ENCODE peak calls at places on chromosomes 11 and 22, in eight cellular contexts. One of them, this sample, is unnamed.
A peak's percentile ranks its signal among the peaks of the same experiment; 100 is the strongest.

GRCh38 chr22:50585238-50585637 is 2.6 kb upstream of the CHKB start:
- DNase-seq in progenitor cell of endocrine pancreas: no peak
- DNase-seq in activated CD4-positive, alpha-beta T cell treated with anti-CD3 and anti-CD28 coated beads, Interleukin-2, amount 50 U/mL, for 48 hours: no peak
- DNase-seq in GM10248: no peak
- DNase-seq in AML-193: no peak
- DNase-seq in M059J: no peak
- DNase-seq in activated naive CD4-positive, alpha-beta T cell treated with anti-CD3 and anti-CD28 coated beads for 36 hours: no peak
- DNase-seq in mucosa of descending colon: no peak
- DNase-seq in this sample: no peak

GRCh38 chr22:47173535-47174021 is 411.1 kb downstream of the TBC1D22A start:
- DNase-seq in progenitor cell of endocrine pancreas: no peak
- DNase-seq in activated CD4-positive, alpha-beta T cell treated with anti-CD3 and anti-CD28 coated beads, Interleukin-2, amount 50 U/mL, for 48 hours: no peak
- DNase-seq in GM10248: no peak
- DNase-seq in AML-193: no peak
- DNase-seq in M059J: no peak
- DNase-seq in activated naive CD4-positive, alpha-beta T cell treated with anti-CD3 and anti-CD28 coated beads for 36 hours: no peak
- DNase-seq in mucosa of descending colon: peak; percentile 4
- DNase-seq in this sample: no peak

GRCh38 chr22:37503850-37504249 is 15.4 kb downstream of the CARD10 start:
- DNase-seq in progenitor cell of endocrine pancreas: no peak
- DNase-seq in activated CD4-positive, alpha-beta T cell treated with anti-CD3 and anti-CD28 coated beads, Interleukin-2, amount 50 U/mL, for 48 hours: no peak
- DNase-seq in GM10248: no peak
- DNase-seq in AML-193: no peak
- DNase-seq in M059J: peak; percentile 50
- DNase-seq in activated naive CD4-positive, alpha-beta T cell treated with anti-CD3 and anti-CD28 coated beads for 36 hours: no peak
- DNase-seq in mucosa of descending colon: peak; percentile 72
- DNase-seq in this sample: no peak

GRCh38 chr11:77071671-77072605 is 5.2 kb downstream of the CAPN5 start:
- DNase-seq in progenitor cell of endocrine pancreas: no peak
- DNase-seq in activated CD4-positive, alpha-beta T cell treated with anti-CD3 and anti-CD28 coated beads, Interleukin-2, amount 50 U/mL, for 48 hours: no peak
- DNase-seq in GM10248: no peak
- DNase-seq in AML-193: peak; percentile 74
- DNase-seq in M059J: peak; percentile 54
- DNase-seq in activated naive CD4-positive, alpha-beta T cell treated with anti-CD3 and anti-CD28 coated beads for 36 hours: no peak
- DNase-seq in mucosa of descending colon: peak; percentile 46
- DNase-seq in this sample: no peak

GRCh38 chr22:37244922-37245722 is 1.1 kb upstream of the RAC2 start:
- DNase-seq in progenitor cell of endocrine pancreas: no peak
- DNase-seq in activated CD4-positive, alpha-beta T cell treated with anti-CD3 and anti-CD28 coated beads, Interleukin-2, amount 50 U/mL, for 48 hours: no peak
- DNase-seq in GM10248: peak; percentile 56
- DNase-seq in AML-193: peak; percentile 55
- DNase-seq in M059J: no peak
- DNase-seq in activated naive CD4-positive, alpha-beta T cell treated with anti-CD3 and anti-CD28 coated beads for 36 hours: peak; percentile 20
- DNase-seq in mucosa of descending colon: peak; percentile 25
- DNase-seq in this sample: no peak

GRCh38 chr11:44066732-44067131 is 662 bp downstream of the ACCS start:
- DNase-seq in progenitor cell of endocrine pancreas: no peak
- DNase-seq in activated CD4-positive, alpha-beta T cell treated with anti-CD3 and anti-CD28 coated beads, Interleukin-2, amount 50 U/mL, for 48 hours: no peak
- DNase-seq in GM10248: no peak
- DNase-seq in AML-193: peak; percentile 17
- DNase-seq in M059J: peak; percentile 76
- DNase-seq in activated naive CD4-positive, alpha-beta T cell treated with anti-CD3 and anti-CD28 coated beads for 36 hours: no peak
- DNase-seq in mucosa of descending colon: peak; percentile 43
- DNase-seq in this sample: no peak

GRCh38 chr11:65528819-65529350 is 4.0 kb downstream of the SCYL1 start:
- DNase-seq in progenitor cell of endocrine pancreas: no peak
- DNase-seq in activated CD4-positive, alpha-beta T cell treated with anti-CD3 and anti-CD28 coated beads, Interleukin-2, amount 50 U/mL, for 48 hours: no peak
- DNase-seq in GM10248: no peak
- DNase-seq in AML-193: no peak
- DNase-seq in M059J: no peak
- DNase-seq in activated naive CD4-positive, alpha-beta T cell treated with anti-CD3 and anti-CD28 coated beads for 36 hours: no peak
- DNase-seq in mucosa of descending colon: no peak
- DNase-seq in this sample: no peak

GRCh38 chr11:17972987-17973386 is 39.9 kb downstream of the SERGEF start:
- DNase-seq in progenitor cell of endocrine pancreas: peak; percentile 21
- DNase-seq in activated CD4-positive, alpha-beta T cell treated with anti-CD3 and anti-CD28 coated beads, Interleukin-2, amount 50 U/mL, for 48 hours: no peak
- DNase-seq in GM10248: no peak
- DNase-seq in AML-193: peak; percentile 8
- DNase-seq in M059J: peak; percentile 64
- DNase-seq in activated naive CD4-positive, alpha-beta T cell treated with anti-CD3 and anti-CD28 coated beads for 36 hours: peak; percentile 18
- DNase-seq in mucosa of descending colon: no peak
- DNase-seq in this sample: peak; percentile 14

GRCh38 chr22:40035351-40035750 is 40.6 kb downstream of the FAM83F start:
- DNase-seq in progenitor cell of endocrine pancreas: no peak
- DNase-seq in activated CD4-positive, alpha-beta T cell treated with anti-CD3 and anti-CD28 coated beads, Interleukin-2, amount 50 U/mL, for 48 hours: no peak
- DNase-seq in GM10248: no peak
- DNase-seq in AML-193: no peak
- DNase-seq in M059J: no peak
- DNase-seq in activated naive CD4-positive, alpha-beta T cell treated with anti-CD3 and anti-CD28 coated beads for 36 hours: no peak
- DNase-seq in mucosa of descending colon: no peak
- DNase-seq in this sample: no peak